ENCODE peak calls at places on chromosomes 4 and X, in nine cellular contexts. Y is osteocyte; E is kidney epithelial cell; D is CD4-positive, alpha-beta T cell; P is endothelial cell; W is thyroid gland; R is SK-N-SH; J is AG10803; Z is astrocyte of the spinal cord. L is an unnamed sample.

GRCh38 chr4:25904748-25905082 is 9.3 kb upstream of the SMIM20 start:
- DNase-seq in Y (no peak), Z (no peak), W (no peak), D (no peak), R (no peak), J (no peak), P (no peak), E (no peak), L (no peak)

GRCh38 chr4:56460085-56460484 is 7.3 kb upstream of the SRP72 start:
- DNase-seq in P (no peak), D (no peak), R (no peak), J (peak), W (no peak), Z (no peak), Y (no peak), E (no peak), L (no peak)

GRCh38 chr4:2292679-2293108 is 30.8 kb upstream of the MXD4 start:
- DNase-seq in R (peak), E (no peak), Y (no peak), D (no peak), P (no peak), Z (peak), J (peak), W (no peak), L (peak)

GRCh38 chr4:41360911-41361830 is 104.4 kb downstream of the UCHL1 start:
- DNase-seq in Z (peak), J (no peak), E (no peak), W (peak), R (peak), D (no peak), P (peak), Y (no peak), L (peak)

GRCh38 chr4:84726356-84726755 is 143.4 kb downstream of the CDS1 start:
- DNase-seq in Z (no peak), D (no peak), J (peak), Y (no peak), E (no peak), P (no peak), W (no peak), R (no peak), L (no peak)

GRCh38 chrX:19577181-19577810 is 62.0 kb upstream of the MAP3K15 start:
- DNase-seq in Y (no peak), R (no peak), W (no peak), D (no peak), Z (no peak), P (no peak), J (no peak), E (no peak), L (no peak)

GRCh38 chr4:185966997-185967775 is 101.8 kb upstream of the TLR3 start:
- DNase-seq in D (no peak), W (peak), R (no peak), E (no peak), P (no peak), Z (peak), J (peak), Y (no peak), L (no peak)

GRCh38 chr4:76905521-76905920 is 7.6 kb upstream of the SOWAHB start:
- DNase-seq in E (peak), Y (no peak), W (no peak), J (peak), D (no peak), P (no peak), R (no peak), Z (peak), L (peak)

GRCh38 chr4:173333658-173334084 is 487 bp downstream of the HMGB2 start:
- DNase-seq in J (peak), P (peak), E (no peak), R (peak), Y (peak), D (peak), W (peak), Z (peak), L (no peak)

GRCh38 chrX:45801554-45801953 is 600.9 kb upstream of the DIPK2B start:
- DNase-seq in Y (no peak), Z (peak), D (no peak), J (peak), E (no peak), P (no peak), R (peak), W (no peak), L (peak)

GRCh38 chr4:69115851-69116213 is 19.6 kb downstream of the UGT2B7 start:
- DNase-seq in W (no peak), R (no peak), D (no peak), E (no peak), J (no peak), P (no peak), Z (no peak), Y (no peak), L (no peak)

GRCh38 chrX:135433531-135434257 is 11.9 kb downstream of the SMIM10L2A start:
- DNase-seq in Z (no peak), Y (no peak), W (no peak), D (no peak), J (no peak), R (no peak), P (no peak), E (no peak), L (no peak)

GRCh38 chr4:31620476-31620875 is 900.3 kb downstream of the PCDH7 start:
- DNase-seq in P (no peak), J (no peak), Y (no peak), R (no peak), D (no peak), E (no peak), W (no peak), Z (peak), L (peak)

GRCh38 chr4:2142630-2143427 is 83.7 kb downstream of the NAT8L start:
- DNase-seq in Y (no peak), P (no peak), J (no peak), W (no peak), E (no peak), Z (peak), R (no peak), D (no peak), L (peak)

GRCh38 chrX:39418936-39419659 is 617.8 kb downstream of the MID1IP1 start:
- DNase-seq in J (no peak), Y (no peak), E (no peak), P (no peak), W (peak), D (no peak), R (peak), Z (no peak), L (peak)

GRCh38 chrX:14922437-14922836 is 49.2 kb downstream of the MOSPD2 start:
- DNase-seq in W (no peak), Z (peak), E (no peak), Y (no peak), J (peak), R (no peak), P (no peak), D (no peak), L (peak)

GRCh38 chrX:76148011-76148665 is 24.7 kb upstream of the PBDC1 start:
- DNase-seq in R (no peak), J (peak), D (no peak), E (no peak), P (no peak), Y (no peak), Z (peak), W (peak), L (peak)

GRCh38 chrX:53599781-53600396 is 86.6 kb downstream of the HUWE1 start:
- DNase-seq in P (no peak), W (no peak), D (no peak), Y (no peak), Z (no peak), J (no peak), E (no peak), R (no peak), L (no peak)

GRCh38 chr4:13089659-13089998 is 394.5 kb downstream of the RAB28 start:
- DNase-seq in Z (no peak), E (no peak), W (peak), J (no peak), P (no peak), R (no peak), Y (no peak), D (no peak), L (no peak)

GRCh38 chrX:110162867-110163266 is 155.0 kb downstream of the AMMECR1 start:
- DNase-seq in E (no peak), Z (no peak), J (no peak), Y (no peak), W (no peak), D (no peak), R (no peak), P (no peak), L (no peak)

GRCh38 chr4:108502366-108502765 is 118.0 kb upstream of the RPL34 start:
- DNase-seq in Y (no peak), E (no peak), J (peak), P (no peak), R (no peak), D (no peak), Z (no peak), W (no peak), L (no peak)

GRCh38 chrX:40090050-40090804 is 7.5 kb downstream of the BCOR start:
- DNase-seq in J (no peak), W (peak), D (no peak), Y (no peak), E (no peak), Z (no peak), P (no peak), R (peak), L (peak)

GRCh38 chrX:136725446-136726104 is 55.2 kb downstream of the ARHGEF6 start:
- DNase-seq in D (no peak), R (no peak), W (no peak), E (no peak), P (no peak), Z (peak), J (peak), Y (no peak), L (peak)

GRCh38 chr4:5545271-5545670 is 163.1 kb downstream of the EVC2 start:
- DNase-seq in R (no peak), E (no peak), J (no peak), Z (no peak), D (no peak), W (no peak), P (no peak), Y (no peak), L (no peak)

GRCh38 chrX:108439434-108439883 is at the start of gene COL4A5:
- DNase-seq in R (no peak), E (peak), P (peak), D (no peak), Z (peak), Y (peak), J (peak), W (peak), L (peak)

GRCh38 chr4:3461515-3462291 is 1.4 kb upstream of the DOK7 start:
- DNase-seq in Y (no peak), Z (no peak), P (no peak), W (peak), J (no peak), D (no peak), E (peak), R (no peak), L (no peak)

GRCh38 chr4:19009886-19010285 is 988.3 kb upstream of the LCORL start:
- DNase-seq in W (no peak), J (no peak), E (no peak), P (no peak), R (no peak), D (no peak), Y (no peak), Z (no peak), L (no peak)

GRCh38 chr4:159248383-159249178 is 145.7 kb downstream of the RAPGEF2 start:
- DNase-seq in W (no peak), R (peak), D (no peak), E (no peak), J (peak), Z (peak), Y (no peak), P (no peak), L (peak)

GRCh38 chrX:3520458-3520857 is 174.0 kb upstream of the MXRA5 start:
- DNase-seq in J (peak), P (no peak), Y (no peak), D (no peak), Z (no peak), W (no peak), R (no peak), E (no peak), L (no peak)

GRCh38 chrX:153032397-153033118 is 23.7 kb upstream of the PNMA3 start:
- DNase-seq in R (peak), D (peak), Y (no peak), P (peak), Z (peak), E (no peak), W (peak), J (peak), L (peak)

GRCh38 chr4:107666134-107666533 is 53.9 kb downstream of the PAPSS1 start:
- DNase-seq in D (no peak), J (peak), Z (peak), P (no peak), W (no peak), Y (no peak), E (no peak), R (peak), L (peak)

GRCh38 chr4:78145622-78146021 is 88.5 kb downstream of the FRAS1 start:
- DNase-seq in E (no peak), Z (peak), D (no peak), W (peak), P (no peak), J (no peak), Y (no peak), R (no peak), L (no peak)

GRCh38 chr4:4659871-4660651 is 118.2 kb upstream of the STX18 start:
- DNase-seq in E (peak), W (no peak), Y (no peak), J (peak), D (no peak), Z (peak), P (no peak), R (no peak), L (peak)

GRCh38 chr4:87304659-87305277 is 17.9 kb downstream of the HSD17B13 start:
- DNase-seq in P (no peak), W (no peak), Y (no peak), E (no peak), J (no peak), R (no peak), Z (peak), D (no peak), L (no peak)

GRCh38 chr4:64384237-64385176 is 24.7 kb downstream of the TECRL start:
- DNase-seq in P (no peak), Y (no peak), R (no peak), W (no peak), D (no peak), J (no peak), Z (no peak), E (no peak), L (no peak)

GRCh38 chrX:2262679-2263055 is 238.1 kb downstream of the DHRSX start:
- DNase-seq in P (no peak), Y (no peak), Z (no peak), D (no peak), E (no peak), R (no peak), W (peak), J (no peak), L (no peak)

DNA sequence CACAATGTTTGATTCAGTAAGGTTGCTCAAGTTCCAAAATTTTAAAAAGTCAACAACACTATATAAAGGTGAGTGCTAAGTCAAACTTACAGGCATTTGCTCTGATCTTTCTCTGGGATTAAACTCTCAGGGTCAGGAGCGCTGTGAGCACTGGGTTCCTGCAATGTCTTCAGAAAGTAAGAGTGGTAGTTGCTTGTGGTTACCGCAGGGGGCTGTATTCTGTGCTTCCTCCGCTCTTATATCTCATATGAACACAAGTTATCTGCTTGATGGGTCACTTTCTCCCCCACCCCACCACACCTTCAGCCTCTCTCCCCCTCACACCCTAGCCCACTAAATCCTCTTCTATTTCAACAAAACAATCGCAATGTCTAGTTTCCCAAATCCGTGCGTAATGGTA is 116.4 kb upstream of the IGSF1 start:
- DNase-seq in Y (no peak), E (no peak), P (no peak), J (no peak), W (no peak), Z (no peak), R (no peak), D (no peak), L (no peak)
- TF ChIP-seq CTCF in Y (no peak), E (peak), P (peak), J (no peak), W (no peak), Z (no peak), R (peak), D (no peak), L (no peak)

GRCh38 chr4:127126718-127127117 is 506.0 kb upstream of the INTU start:
- DNase-seq in W (no peak), Y (no peak), Z (no peak), J (no peak), E (no peak), P (no peak), R (no peak), D (no peak), L (no peak)

GRCh38 chr4:127120706-127121105 is 512.1 kb upstream of the INTU start:
- DNase-seq in E (no peak), Z (no peak), D (no peak), W (no peak), R (no peak), Y (no peak), J (no peak), P (no peak), L (no peak)

GRCh38 chr4:127124919-127125318 is 507.8 kb upstream of the INTU start:
- DNase-seq in P (no peak), D (no peak), R (no peak), W (no peak), J (peak), Z (peak), E (no peak), Y (no peak), L (peak)
- TF ChIP-seq CTCF in P (no peak), D (no peak), R (peak), W (peak), J (peak), Z (peak), E (peak), Y (peak), L (no peak)

DNA sequence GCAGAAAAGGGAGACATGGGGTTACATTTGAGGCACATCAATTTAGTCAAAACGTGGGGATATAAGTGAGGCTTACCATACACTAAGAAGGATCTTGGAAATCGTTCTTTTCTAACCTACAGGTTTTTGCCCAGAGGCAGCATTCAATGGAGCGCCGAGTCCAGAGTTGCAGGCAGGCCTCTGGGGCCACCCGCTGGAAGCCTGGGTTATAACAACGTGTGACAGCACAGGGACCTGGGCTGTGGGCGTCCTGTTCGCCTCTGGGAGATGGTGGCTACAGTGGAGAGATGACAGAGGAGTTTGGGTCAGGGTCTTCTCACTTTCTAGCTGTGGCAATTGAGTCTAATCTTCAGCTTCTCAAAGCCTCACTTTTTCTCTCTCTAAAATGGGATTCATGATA is 53.9 kb downstream of the ENPP6 start:
- DNase-seq in J (peak), Z (peak), W (peak), R (peak), Y (no peak), E (no peak), P (peak), D (no peak), L (peak)
- TF ChIP-seq CTCF in J (peak), Z (peak), W (peak), R (peak), Y (peak), E (peak), P (peak), D (no peak), L (peak)

DNA sequence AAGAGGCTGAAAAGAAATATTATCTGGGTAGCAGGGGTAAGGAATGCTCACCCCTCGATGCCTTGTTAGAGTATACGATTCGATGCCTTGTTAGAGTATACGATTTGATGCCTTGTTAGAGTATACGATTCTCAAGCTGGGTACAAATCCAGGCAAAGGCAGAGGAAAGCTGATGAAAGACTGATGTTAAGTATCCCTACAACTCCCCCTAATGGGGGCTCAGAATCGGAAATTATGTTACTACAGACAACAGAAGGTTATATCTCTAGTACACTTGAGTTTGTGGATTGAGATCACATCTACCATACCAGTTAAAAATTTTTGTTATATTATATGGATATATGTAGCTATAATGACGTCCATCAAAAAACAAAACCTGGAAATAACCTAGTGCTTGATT is 4.8 kb downstream of the LRRC66 start:
- DNase-seq in Z (no peak), W (no peak), Y (no peak), E (no peak), D (no peak), P (no peak), R (no peak), J (no peak), L (peak)
- TF ChIP-seq CTCF in Z (peak), W (no peak), Y (peak), E (peak), D (no peak), P (no peak), R (peak), J (no peak), L (no peak)

GRCh38 chr4:153576443-153576774 is 107.7 kb upstream of the TLR2 start:
- DNase-seq in J (no peak), E (no peak), Y (no peak), P (no peak), Z (no peak), R (no peak), W (no peak), D (no peak), L (no peak)
- TF ChIP-seq CTCF in J (no peak), E (no peak), Y (peak), P (no peak), Z (no peak), R (no peak), W (peak), D (peak), L (no peak)

GRCh38 chrX:123450217-123450616 is 266.1 kb downstream of the GRIA3 start:
- DNase-seq in P (peak), E (no peak), Y (no peak), D (no peak), Z (no peak), J (no peak), R (no peak), W (no peak), L (peak)
- TF ChIP-seq CTCF in P (peak), E (peak), Y (peak), D (no peak), Z (peak), J (peak), R (peak), W (peak), L (peak)

L was measured in cardiac fibroblast.